ENCODE peak calls at places on chromosomes 11 and 22, in eight cellular contexts. J, F, M, K, L, D, W and O are unnamed samples.

GRCh38 chr11:78715639-78716311 is 141.1 kb upstream of the NARS2 start:
- DNase-seq in J (no peak), F (no peak), M (no peak), K (peak; percentile 77), L (no peak), D (peak; percentile 61), W (no peak), O (peak; percentile 89)

GRCh38 chr11:111260761-111261160 is 15.2 kb downstream of the POU2AF2 start:
- DNase-seq in J (no peak), F (no peak), M (no peak), K (no peak), L (no peak), D (no peak), W (no peak), O (no peak)

GRCh38 chr11:123054301-123055065 is 7.5 kb downstream of the HSPA8 start:
- DNase-seq in J (no peak), F (no peak), M (no peak), K (no peak), L (no peak), D (no peak), W (peak; percentile 28), O (no peak)

GRCh38 chr11:6895010-6895409 is 2.7 kb upstream of the OR2D2 start:
- DNase-seq in J (no peak), F (no peak), M (peak; percentile 58), K (no peak), L (no peak), D (no peak), W (no peak), O (no peak)

GRCh38 chr11:72217856-72218745 is 1.5 kb downstream of the FOLR2 start:
- DNase-seq in J (peak; percentile 59), F (no peak), M (no peak), K (no peak), L (no peak), D (no peak), W (no peak), O (no peak)

GRCh38 chr11:111460752-111461305 is 51.4 kb downstream of the BTG4 start:
- DNase-seq in J (peak; percentile 47), F (no peak), M (no peak), K (no peak), L (no peak), D (no peak), W (no peak), O (no peak)

GRCh38 chr11:9193316-9193715 is 71.8 kb downstream of the DENND5A start:
- DNase-seq in J (no peak), F (no peak), M (no peak), K (no peak), L (no peak), D (no peak), W (no peak), O (no peak)

GRCh38 chr11:134407321-134407828 is 4.7 kb downstream of the B3GAT1 start:
- DNase-seq in J (no peak), F (no peak), M (no peak), K (no peak), L (no peak), D (no peak), W (no peak), O (no peak)

GRCh38 chr11:20131744-20132666 is 28.3 kb downstream of the DBX1 start:
- DNase-seq in J (no peak), F (peak; percentile 57), M (no peak), K (no peak), L (peak; percentile 68), D (peak; percentile 74), W (no peak), O (no peak)

GRCh38 chr11:84990141-84990540 is 637.0 kb downstream of the DLG2 start:
- DNase-seq in J (no peak), F (no peak), M (no peak), K (no peak), L (no peak), D (no peak), W (no peak), O (no peak)

GRCh38 chr11:106017088-106017487 is 5.0 kb downstream of the MSANTD4 start:
- DNase-seq in J (no peak), F (no peak), M (no peak), K (no peak), L (no peak), D (no peak), W (no peak), O (no peak)

GRCh38 chr11:115677190-115677589 is 173.0 kb upstream of the CADM1 start:
- DNase-seq in J (no peak), F (no peak), M (no peak), K (no peak), L (no peak), D (no peak), W (no peak), O (no peak)

GRCh38 chr11:43278302-43278956 is 33.4 kb upstream of the API5 start:
- DNase-seq in J (no peak), F (no peak), M (no peak), K (no peak), L (no peak), D (no peak), W (no peak), O (no peak)

GRCh38 chr11:123430736-123431356 is 777 bp downstream of the GRAMD1B start:
- DNase-seq in J (no peak), F (peak; percentile 84), M (peak; percentile 72), K (no peak), L (peak; percentile 89), D (peak; percentile 88), W (no peak), O (no peak)

GRCh38 chr11:16925495-16926065 is 88.6 kb downstream of the PLEKHA7 start:
- DNase-seq in J (no peak), F (peak; percentile 80), M (peak; percentile 29), K (no peak), L (peak; percentile 67), D (peak; percentile 62), W (no peak), O (no peak)

GRCh38 chr22:30285176-30285845 is 4.0 kb downstream of the CASTOR1 start:
- DNase-seq in J (no peak), F (no peak), M (no peak), K (no peak), L (peak; percentile 56), D (no peak), W (no peak), O (peak; percentile 45)

GRCh38 chr22:30283342-30283741 is 6.0 kb downstream of the CASTOR1 start:
- DNase-seq in J (no peak), F (no peak), M (no peak), K (no peak), L (peak; percentile 56), D (no peak), W (no peak), O (no peak)

GRCh38 chr22:30282616-30283046 is 6.7 kb downstream of the CASTOR1 start:
- DNase-seq in J (no peak), F (no peak), M (no peak), K (no peak), L (peak; percentile 62), D (no peak), W (no peak), O (no peak)

GRCh38 chr22:30285846-30286200 is 3.5 kb downstream of the CASTOR1 start:
- DNase-seq in J (no peak), F (no peak), M (no peak), K (no peak), L (peak; percentile 38), D (no peak), W (no peak), O (peak; percentile 41)

GRCh38 chr22:30284172-30284571 is 5.1 kb downstream of the CASTOR1 start:
- DNase-seq in J (no peak), F (no peak), M (no peak), K (no peak), L (peak; percentile 61), D (no peak), W (no peak), O (no peak)
- H3K4me3 ChIP-seq in J (no peak overlapping the region), F (no peak overlapping the region), M (no peak overlapping the region), K (no peak overlapping the region), L (no peak overlapping the region), D (no peak overlapping the region), W (no peak overlapping the region), O (no peak overlapping the region)

GRCh38 chr11:86812981-86813380 is 12.6 kb downstream of the PRSS23 start:
- DNase-seq in J (no peak), F (no peak), M (no peak), K (no peak), L (no peak), D (no peak), W (no peak), O (no peak)

GRCh38 chr11:86816251-86816726 is 15.9 kb downstream of the PRSS23 start:
- DNase-seq in J (no peak), F (no peak), M (no peak), K (peak; percentile 63), L (no peak), D (no peak), W (no peak), O (no peak)

GRCh38 chr11:86818466-86819282 is 18.3 kb downstream of the PRSS23 start:
- DNase-seq in J (no peak), F (no peak), M (no peak), K (peak; percentile 60), L (no peak), D (no peak), W (peak; percentile 46), O (no peak)

GRCh38 chr11:86814775-86815174 is 14.4 kb downstream of the PRSS23 start:
- DNase-seq in J (no peak), F (no peak), M (no peak), K (no peak), L (no peak), D (no peak), W (no peak), O (no peak)

GRCh38 chr11:86815726-86816125 is 15.4 kb downstream of the PRSS23 start:
- DNase-seq in J (no peak), F (no peak), M (no peak), K (no peak), L (no peak), D (no peak), W (no peak), O (no peak)
- TF ChIP-seq CTCF in J (no peak), F (no peak), M (no peak), K (no peak), L (no peak), D (no peak), W (no peak), O (no peak)

GRCh38 chr11:76861490-76861953 is 804 bp downstream of the ACER3 start:
- DNase-seq in J (no peak), F (no peak), M (no peak), K (no peak), L (no peak), D (no peak), W (no peak), O (no peak)

GRCh38 chr11:76860539-76861475 is at the start of gene ACER3:
- DNase-seq in J (peak; percentile 88), F (peak; percentile 95), M (peak; percentile 97), K (peak; percentile 38), L (peak; percentile 97), D (peak; percentile 98), W (peak; percentile 18), O (peak; percentile 90)

GRCh38 chr11:76857776-76858461 is 2.8 kb upstream of the ACER3 start:
- DNase-seq in J (no peak), F (no peak), M (peak; percentile 29), K (no peak), L (no peak), D (no peak), W (no peak), O (no peak)

GRCh38 chr11:76859708-76860233 is 947 bp upstream of the ACER3 start:
- DNase-seq in J (no peak), F (no peak), M (no peak), K (no peak), L (no peak), D (no peak), W (no peak), O (no peak)

GRCh38 chr11:76863196-76863777 is 2.6 kb downstream of the ACER3 start:
- DNase-seq in J (no peak), F (no peak), M (no peak), K (no peak), L (no peak), D (no peak), W (no peak), O (no peak)
- H3K4me3 ChIP-seq in J (no peak overlapping the region), F (no peak overlapping the region), M (no peak overlapping the region), K (no peak overlapping the region), L (no peak overlapping the region), D (no peak overlapping the region), W (no peak overlapping the region), O (no peak overlapping the region)

GRCh38 chr11:35418847-35419712 is at the start of gene SLC1A2:
- DNase-seq in J (no peak), F (no peak), M (peak; percentile 25), K (no peak), L (peak; percentile 66), D (no peak), W (no peak), O (no peak)
- TF ChIP-seq CTCF in J (no peak), F (no peak), M (no peak), K (no peak), L (no peak), D (no peak), W (no peak), O (no peak)